ENCODE peak calls at places on chromosome 2, in eight cellular contexts. One of them, this sample, is unnamed.
A peak's percentile ranks its signal among the peaks of the same experiment; 100 is the strongest.

GRCh38 chr2:39408351-39409136 is 28.5 kb downstream of the MAP4K3 start:
- DNase-seq in Right ventricle myocardium inferior: no peak
- DNase-seq in pulmonary artery endothelial cell: no peak
- DNase-seq in activated effector memory CD4-positive, alpha-beta T cell treated with Interleukin-2 at 50 U/mL for 16 hours: no peak
- DNase-seq in NCI-H1694 treated with DMSO at 0.1 percent for 48 hours: no peak
- DNase-seq in spleen: no peak
- DNase-seq in effector CD8-positive, alpha-beta T cell: no peak
- DNase-seq in T-helper 1 cell: no peak
- DNase-seq in this sample: no peak

GRCh38 chr2:207239222-207239674 is 73.5 kb upstream of the KLF7 start:
- DNase-seq in Right ventricle myocardium inferior: peak; percentile 72
- DNase-seq in pulmonary artery endothelial cell: peak; percentile 61
- DNase-seq in activated effector memory CD4-positive, alpha-beta T cell treated with Interleukin-2 at 50 U/mL for 16 hours: no peak
- DNase-seq in NCI-H1694 treated with DMSO at 0.1 percent for 48 hours: no peak
- DNase-seq in spleen: no peak
- DNase-seq in effector CD8-positive, alpha-beta T cell: no peak
- DNase-seq in T-helper 1 cell: peak; percentile 48
- DNase-seq in this sample: peak; percentile 33

GRCh38 chr2:19649107-19649506 is 252.7 kb downstream of the TTC32 start:
- DNase-seq in Right ventricle myocardium inferior: no peak
- DNase-seq in pulmonary artery endothelial cell: no peak
- DNase-seq in activated effector memory CD4-positive, alpha-beta T cell treated with Interleukin-2 at 50 U/mL for 16 hours: no peak
- DNase-seq in NCI-H1694 treated with DMSO at 0.1 percent for 48 hours: no peak
- DNase-seq in spleen: no peak
- DNase-seq in effector CD8-positive, alpha-beta T cell: no peak
- DNase-seq in T-helper 1 cell: no peak
- DNase-seq in this sample: no peak

GRCh38 chr2:228094377-228094921 is 87.0 kb downstream of the SPHKAP start:
- DNase-seq in Right ventricle myocardium inferior: no peak
- DNase-seq in pulmonary artery endothelial cell: no peak
- DNase-seq in activated effector memory CD4-positive, alpha-beta T cell treated with Interleukin-2 at 50 U/mL for 16 hours: no peak
- DNase-seq in NCI-H1694 treated with DMSO at 0.1 percent for 48 hours: no peak
- DNase-seq in spleen: no peak
- DNase-seq in effector CD8-positive, alpha-beta T cell: no peak
- DNase-seq in T-helper 1 cell: no peak
- DNase-seq in this sample: no peak

GRCh38 chr2:63047534-63048281 is 2.9 kb upstream of the OTX1 start:
- DNase-seq in Right ventricle myocardium inferior: peak; percentile 76
- DNase-seq in pulmonary artery endothelial cell: no peak
- DNase-seq in activated effector memory CD4-positive, alpha-beta T cell treated with Interleukin-2 at 50 U/mL for 16 hours: no peak
- DNase-seq in NCI-H1694 treated with DMSO at 0.1 percent for 48 hours: no peak
- DNase-seq in spleen: peak; percentile 83
- DNase-seq in effector CD8-positive, alpha-beta T cell: no peak
- DNase-seq in T-helper 1 cell: peak; percentile 10
- DNase-seq in this sample: no peak

GRCh38 chr2:28896906-28897305 is 2.4 kb downstream of the WDR43 start:
- DNase-seq in Right ventricle myocardium inferior: no peak
- DNase-seq in pulmonary artery endothelial cell: no peak
- DNase-seq in activated effector memory CD4-positive, alpha-beta T cell treated with Interleukin-2 at 50 U/mL for 16 hours: no peak
- DNase-seq in NCI-H1694 treated with DMSO at 0.1 percent for 48 hours: no peak
- DNase-seq in spleen: no peak
- DNase-seq in effector CD8-positive, alpha-beta T cell: no peak
- DNase-seq in T-helper 1 cell: no peak
- DNase-seq in this sample: peak; percentile 4

GRCh38 chr2:126889501-126890135 is 9.1 kb upstream of the TEX51 start:
- DNase-seq in Right ventricle myocardium inferior: no peak
- DNase-seq in pulmonary artery endothelial cell: no peak
- DNase-seq in activated effector memory CD4-positive, alpha-beta T cell treated with Interleukin-2 at 50 U/mL for 16 hours: no peak
- DNase-seq in NCI-H1694 treated with DMSO at 0.1 percent for 48 hours: no peak
- DNase-seq in spleen: peak; percentile 57
- DNase-seq in effector CD8-positive, alpha-beta T cell: no peak
- DNase-seq in T-helper 1 cell: no peak
- DNase-seq in this sample: no peak

GRCh38 chr2:96184188-96184587 is 24.4 kb downstream of the STARD7 start:
- DNase-seq in Right ventricle myocardium inferior: no peak
- DNase-seq in pulmonary artery endothelial cell: no peak
- DNase-seq in activated effector memory CD4-positive, alpha-beta T cell treated with Interleukin-2 at 50 U/mL for 16 hours: no peak
- DNase-seq in NCI-H1694 treated with DMSO at 0.1 percent for 48 hours: no peak
- DNase-seq in spleen: no peak
- DNase-seq in effector CD8-positive, alpha-beta T cell: no peak
- DNase-seq in T-helper 1 cell: no peak
- DNase-seq in this sample: no peak

GRCh38 chr2:186670831-186671230 is 23.0 kb upstream of the FAM171B start:
- DNase-seq in Right ventricle myocardium inferior: no peak
- DNase-seq in pulmonary artery endothelial cell: no peak
- DNase-seq in activated effector memory CD4-positive, alpha-beta T cell treated with Interleukin-2 at 50 U/mL for 16 hours: no peak
- DNase-seq in NCI-H1694 treated with DMSO at 0.1 percent for 48 hours: no peak
- DNase-seq in spleen: no peak
- DNase-seq in effector CD8-positive, alpha-beta T cell: no peak
- DNase-seq in T-helper 1 cell: no peak
- DNase-seq in this sample: no peak

GRCh38 chr2:100214265-100214961 is 72.0 kb upstream of the AFF3 start:
- DNase-seq in Right ventricle myocardium inferior: no peak
- DNase-seq in pulmonary artery endothelial cell: no peak
- DNase-seq in activated effector memory CD4-positive, alpha-beta T cell treated with Interleukin-2 at 50 U/mL for 16 hours: no peak
- DNase-seq in NCI-H1694 treated with DMSO at 0.1 percent for 48 hours: no peak
- DNase-seq in spleen: no peak
- DNase-seq in effector CD8-positive, alpha-beta T cell: no peak
- DNase-seq in T-helper 1 cell: no peak
- DNase-seq in this sample: no peak

GRCh38 chr2:10405441-10405840 is 42.7 kb downstream of the ODC1 start:
- DNase-seq in Right ventricle myocardium inferior: no peak
- DNase-seq in pulmonary artery endothelial cell: peak; percentile 84
- DNase-seq in activated effector memory CD4-positive, alpha-beta T cell treated with Interleukin-2 at 50 U/mL for 16 hours: no peak
- DNase-seq in NCI-H1694 treated with DMSO at 0.1 percent for 48 hours: peak; percentile 50
- DNase-seq in spleen: no peak
- DNase-seq in effector CD8-positive, alpha-beta T cell: no peak
- DNase-seq in T-helper 1 cell: no peak
- DNase-seq in this sample: peak; percentile 90

GRCh38 chr2:74333175-74333574 is 10.0 kb downstream of the SLC4A5 start:
- DNase-seq in Right ventricle myocardium inferior: no peak
- DNase-seq in pulmonary artery endothelial cell: no peak
- DNase-seq in activated effector memory CD4-positive, alpha-beta T cell treated with Interleukin-2 at 50 U/mL for 16 hours: no peak
- DNase-seq in NCI-H1694 treated with DMSO at 0.1 percent for 48 hours: peak; percentile 39
- DNase-seq in spleen: no peak
- DNase-seq in effector CD8-positive, alpha-beta T cell: no peak
- DNase-seq in T-helper 1 cell: peak; percentile 35
- DNase-seq in this sample: peak; percentile 31

GRCh38 chr2:182980115-182980514 is 58.1 kb downstream of the NCKAP1 start:
- DNase-seq in Right ventricle myocardium inferior: no peak
- DNase-seq in pulmonary artery endothelial cell: no peak
- DNase-seq in activated effector memory CD4-positive, alpha-beta T cell treated with Interleukin-2 at 50 U/mL for 16 hours: no peak
- DNase-seq in NCI-H1694 treated with DMSO at 0.1 percent for 48 hours: peak; percentile 87
- DNase-seq in spleen: no peak
- DNase-seq in effector CD8-positive, alpha-beta T cell: no peak
- DNase-seq in T-helper 1 cell: peak; percentile 8
- DNase-seq in this sample: peak; percentile 78

GRCh38 chr2:173164361-173164760 is 88.7 kb downstream of the MAP3K20 start:
- DNase-seq in Right ventricle myocardium inferior: no peak
- DNase-seq in pulmonary artery endothelial cell: no peak
- DNase-seq in activated effector memory CD4-positive, alpha-beta T cell treated with Interleukin-2 at 50 U/mL for 16 hours: no peak
- DNase-seq in NCI-H1694 treated with DMSO at 0.1 percent for 48 hours: no peak
- DNase-seq in spleen: no peak
- DNase-seq in effector CD8-positive, alpha-beta T cell: no peak
- DNase-seq in T-helper 1 cell: no peak
- DNase-seq in this sample: no peak

GRCh38 chr2:232315049-232315922 is 63.3 kb upstream of the ALPP start:
- DNase-seq in Right ventricle myocardium inferior: peak; percentile 90
- DNase-seq in pulmonary artery endothelial cell: peak; percentile 71
- DNase-seq in activated effector memory CD4-positive, alpha-beta T cell treated with Interleukin-2 at 50 U/mL for 16 hours: peak; percentile 73
- DNase-seq in NCI-H1694 treated with DMSO at 0.1 percent for 48 hours: no peak
- DNase-seq in spleen: peak; percentile 93
- DNase-seq in effector CD8-positive, alpha-beta T cell: peak; percentile 42
- DNase-seq in T-helper 1 cell: peak; percentile 97
- DNase-seq in this sample: no peak

GRCh38 chr2:225319872-225320271 is 79.6 kb upstream of the NYAP2 start:
- DNase-seq in Right ventricle myocardium inferior: no peak
- DNase-seq in pulmonary artery endothelial cell: no peak
- DNase-seq in activated effector memory CD4-positive, alpha-beta T cell treated with Interleukin-2 at 50 U/mL for 16 hours: no peak
- DNase-seq in NCI-H1694 treated with DMSO at 0.1 percent for 48 hours: no peak
- DNase-seq in spleen: no peak
- DNase-seq in effector CD8-positive, alpha-beta T cell: no peak
- DNase-seq in T-helper 1 cell: no peak
- DNase-seq in this sample: no peak

GRCh38 chr2:731711-732110 is 54.5 kb upstream of the TMEM18 start:
- DNase-seq in Right ventricle myocardium inferior: no peak
- DNase-seq in pulmonary artery endothelial cell: no peak
- DNase-seq in activated effector memory CD4-positive, alpha-beta T cell treated with Interleukin-2 at 50 U/mL for 16 hours: no peak
- DNase-seq in NCI-H1694 treated with DMSO at 0.1 percent for 48 hours: no peak
- DNase-seq in spleen: no peak
- DNase-seq in effector CD8-positive, alpha-beta T cell: no peak
- DNase-seq in T-helper 1 cell: no peak
- DNase-seq in this sample: no peak

GRCh38 chr2:73293534-73294171 is at the start of gene EGR4:
- DNase-seq in Right ventricle myocardium inferior: peak; percentile 75
- DNase-seq in pulmonary artery endothelial cell: no peak
- DNase-seq in activated effector memory CD4-positive, alpha-beta T cell treated with Interleukin-2 at 50 U/mL for 16 hours: peak; percentile 79
- DNase-seq in NCI-H1694 treated with DMSO at 0.1 percent for 48 hours: peak; percentile 45
- DNase-seq in spleen: peak; percentile 93
- DNase-seq in effector CD8-positive, alpha-beta T cell: peak; percentile 81
- DNase-seq in T-helper 1 cell: peak; percentile 91
- DNase-seq in this sample: peak; percentile 68

GRCh38 chr2:216808805-216809425 is 50.9 kb downstream of the TNP1 start:
- DNase-seq in Right ventricle myocardium inferior: no peak
- DNase-seq in pulmonary artery endothelial cell: no peak
- DNase-seq in activated effector memory CD4-positive, alpha-beta T cell treated with Interleukin-2 at 50 U/mL for 16 hours: no peak
- DNase-seq in NCI-H1694 treated with DMSO at 0.1 percent for 48 hours: no peak
- DNase-seq in spleen: no peak
- DNase-seq in effector CD8-positive, alpha-beta T cell: no peak
- DNase-seq in T-helper 1 cell: no peak
- DNase-seq in this sample: no peak

GRCh38 chr2:71129114-71129890 is 727 bp downstream of the MCEE start:
- DNase-seq in Right ventricle myocardium inferior: no peak
- DNase-seq in pulmonary artery endothelial cell: no peak
- DNase-seq in activated effector memory CD4-positive, alpha-beta T cell treated with Interleukin-2 at 50 U/mL for 16 hours: no peak
- DNase-seq in NCI-H1694 treated with DMSO at 0.1 percent for 48 hours: no peak
- DNase-seq in spleen: no peak
- DNase-seq in effector CD8-positive, alpha-beta T cell: no peak
- DNase-seq in T-helper 1 cell: no peak
- DNase-seq in this sample: no peak

GRCh38 chr2:10773841-10774341 is 38.7 kb downstream of the PDIA6 start:
- DNase-seq in Right ventricle myocardium inferior: no peak
- DNase-seq in pulmonary artery endothelial cell: no peak
- DNase-seq in activated effector memory CD4-positive, alpha-beta T cell treated with Interleukin-2 at 50 U/mL for 16 hours: no peak
- DNase-seq in NCI-H1694 treated with DMSO at 0.1 percent for 48 hours: no peak
- DNase-seq in spleen: peak; percentile 42
- DNase-seq in effector CD8-positive, alpha-beta T cell: no peak
- DNase-seq in T-helper 1 cell: no peak
- DNase-seq in this sample: peak; percentile 43

GRCh38 chr2:119155633-119156032 is 2.9 kb downstream of the C1QL2 start:
- DNase-seq in Right ventricle myocardium inferior: no peak
- DNase-seq in pulmonary artery endothelial cell: no peak
- DNase-seq in activated effector memory CD4-positive, alpha-beta T cell treated with Interleukin-2 at 50 U/mL for 16 hours: no peak
- DNase-seq in NCI-H1694 treated with DMSO at 0.1 percent for 48 hours: no peak
- DNase-seq in spleen: no peak
- DNase-seq in effector CD8-positive, alpha-beta T cell: no peak
- DNase-seq in T-helper 1 cell: no peak
- DNase-seq in this sample: no peak

GRCh38 chr2:42234056-42234455 is 64.9 kb downstream of the EML4 start:
- DNase-seq in Right ventricle myocardium inferior: no peak
- DNase-seq in pulmonary artery endothelial cell: no peak
- DNase-seq in activated effector memory CD4-positive, alpha-beta T cell treated with Interleukin-2 at 50 U/mL for 16 hours: no peak
- DNase-seq in NCI-H1694 treated with DMSO at 0.1 percent for 48 hours: no peak
- DNase-seq in spleen: no peak
- DNase-seq in effector CD8-positive, alpha-beta T cell: no peak
- DNase-seq in T-helper 1 cell: no peak
- DNase-seq in this sample: no peak

GRCh38 chr2:168712053-168712452 is 90.4 kb upstream of the NOSTRIN start:
- DNase-seq in Right ventricle myocardium inferior: no peak
- DNase-seq in pulmonary artery endothelial cell: no peak
- DNase-seq in activated effector memory CD4-positive, alpha-beta T cell treated with Interleukin-2 at 50 U/mL for 16 hours: no peak
- DNase-seq in NCI-H1694 treated with DMSO at 0.1 percent for 48 hours: no peak
- DNase-seq in spleen: no peak
- DNase-seq in effector CD8-positive, alpha-beta T cell: no peak
- DNase-seq in T-helper 1 cell: no peak
- DNase-seq in this sample: no peak

GRCh38 chr2:67313536-67313935 is 83.6 kb upstream of the ETAA1 start:
- DNase-seq in Right ventricle myocardium inferior: no peak
- DNase-seq in pulmonary artery endothelial cell: no peak
- DNase-seq in activated effector memory CD4-positive, alpha-beta T cell treated with Interleukin-2 at 50 U/mL for 16 hours: no peak
- DNase-seq in NCI-H1694 treated with DMSO at 0.1 percent for 48 hours: no peak
- DNase-seq in spleen: no peak
- DNase-seq in effector CD8-positive, alpha-beta T cell: no peak
- DNase-seq in T-helper 1 cell: no peak
- DNase-seq in this sample: no peak

GRCh38 chr2:162073776-162074578 is at the start of gene DPP4:
- DNase-seq in Right ventricle myocardium inferior: no peak
- DNase-seq in pulmonary artery endothelial cell: no peak
- DNase-seq in activated effector memory CD4-positive, alpha-beta T cell treated with Interleukin-2 at 50 U/mL for 16 hours: peak; percentile 50
- DNase-seq in NCI-H1694 treated with DMSO at 0.1 percent for 48 hours: no peak
- DNase-seq in spleen: peak; percentile 87
- DNase-seq in effector CD8-positive, alpha-beta T cell: peak; percentile 18
- DNase-seq in T-helper 1 cell: peak; percentile 71
- DNase-seq in this sample: no peak

GRCh38 chr2:208657468-208657867 is 250.9 kb downstream of the PTH2R start:
- DNase-seq in Right ventricle myocardium inferior: no peak
- DNase-seq in pulmonary artery endothelial cell: no peak
- DNase-seq in activated effector memory CD4-positive, alpha-beta T cell treated with Interleukin-2 at 50 U/mL for 16 hours: no peak
- DNase-seq in NCI-H1694 treated with DMSO at 0.1 percent for 48 hours: no peak
- DNase-seq in spleen: no peak
- DNase-seq in effector CD8-positive, alpha-beta T cell: no peak
- DNase-seq in T-helper 1 cell: no peak
- DNase-seq in this sample: no peak

GRCh38 chr2:23420840-23421476 is 36.0 kb downstream of the KLHL29 start:
- DNase-seq in Right ventricle myocardium inferior: no peak
- DNase-seq in pulmonary artery endothelial cell: no peak
- DNase-seq in activated effector memory CD4-positive, alpha-beta T cell treated with Interleukin-2 at 50 U/mL for 16 hours: no peak
- DNase-seq in NCI-H1694 treated with DMSO at 0.1 percent for 48 hours: no peak
- DNase-seq in spleen: no peak
- DNase-seq in effector CD8-positive, alpha-beta T cell: no peak
- DNase-seq in T-helper 1 cell: no peak
- DNase-seq in this sample: no peak

GRCh38 chr2:157355618-157356017 is 30.0 kb upstream of the ERMN start:
- DNase-seq in Right ventricle myocardium inferior: no peak
- DNase-seq in pulmonary artery endothelial cell: no peak
- DNase-seq in activated effector memory CD4-positive, alpha-beta T cell treated with Interleukin-2 at 50 U/mL for 16 hours: no peak
- DNase-seq in NCI-H1694 treated with DMSO at 0.1 percent for 48 hours: no peak
- DNase-seq in spleen: no peak
- DNase-seq in effector CD8-positive, alpha-beta T cell: no peak
- DNase-seq in T-helper 1 cell: no peak
- DNase-seq in this sample: no peak

GRCh38 chr2:176092270-176093144 is at the start of gene HOXD13:
- DNase-seq in Right ventricle myocardium inferior: no peak
- DNase-seq in pulmonary artery endothelial cell: no peak
- DNase-seq in activated effector memory CD4-positive, alpha-beta T cell treated with Interleukin-2 at 50 U/mL for 16 hours: no peak
- DNase-seq in NCI-H1694 treated with DMSO at 0.1 percent for 48 hours: peak; percentile 3
- DNase-seq in spleen: no peak
- DNase-seq in effector CD8-positive, alpha-beta T cell: no peak
- DNase-seq in T-helper 1 cell: no peak
- DNase-seq in this sample: no peak

GRCh38 chr2:98795535-98795902 is 64.6 kb upstream of the MGAT4A start:
- DNase-seq in Right ventricle myocardium inferior: no peak
- DNase-seq in pulmonary artery endothelial cell: no peak
- DNase-seq in activated effector memory CD4-positive, alpha-beta T cell treated with Interleukin-2 at 50 U/mL for 16 hours: no peak
- DNase-seq in NCI-H1694 treated with DMSO at 0.1 percent for 48 hours: no peak
- DNase-seq in spleen: no peak
- DNase-seq in effector CD8-positive, alpha-beta T cell: no peak
- DNase-seq in T-helper 1 cell: no peak
- DNase-seq in this sample: no peak

GRCh38 chr2:74507145-74507925 is at the start of gene PCGF1:
- DNase-seq in Right ventricle myocardium inferior: peak; percentile 99
- DNase-seq in pulmonary artery endothelial cell: peak; percentile 86
- DNase-seq in activated effector memory CD4-positive, alpha-beta T cell treated with Interleukin-2 at 50 U/mL for 16 hours: peak; percentile 98
- DNase-seq in NCI-H1694 treated with DMSO at 0.1 percent for 48 hours: peak; percentile 98
- DNase-seq in spleen: peak; percentile 98
- DNase-seq in effector CD8-positive, alpha-beta T cell: peak; percentile 94
- DNase-seq in T-helper 1 cell: peak; percentile 98
- DNase-seq in this sample: peak; percentile 97

GRCh38 chr2:72494392-72494791 is 331.4 kb downstream of the EXOC6B start:
- DNase-seq in Right ventricle myocardium inferior: no peak
- DNase-seq in pulmonary artery endothelial cell: no peak
- DNase-seq in activated effector memory CD4-positive, alpha-beta T cell treated with Interleukin-2 at 50 U/mL for 16 hours: no peak
- DNase-seq in NCI-H1694 treated with DMSO at 0.1 percent for 48 hours: no peak
- DNase-seq in spleen: no peak
- DNase-seq in effector CD8-positive, alpha-beta T cell: no peak
- DNase-seq in T-helper 1 cell: no peak
- DNase-seq in this sample: no peak

GRCh38 chr2:184530239-184530638 is 68.1 kb upstream of the ZNF804A start:
- DNase-seq in Right ventricle myocardium inferior: no peak
- DNase-seq in pulmonary artery endothelial cell: no peak
- DNase-seq in activated effector memory CD4-positive, alpha-beta T cell treated with Interleukin-2 at 50 U/mL for 16 hours: no peak
- DNase-seq in NCI-H1694 treated with DMSO at 0.1 percent for 48 hours: no peak
- DNase-seq in spleen: peak; percentile 52
- DNase-seq in effector CD8-positive, alpha-beta T cell: no peak
- DNase-seq in T-helper 1 cell: no peak
- DNase-seq in this sample: no peak